ENCODE peak calls at places on chromosomes 6 and 20, in eight cellular contexts. K, Y, B, O, L, A, F and I are unnamed samples.

GRCh38 chr20:46520976-46521579 is 7.7 kb upstream of the ZNF334 start:
- DNase-seq in K (peak), Y (no peak), B (peak), O (peak), L (no peak), A (peak), F (peak), I (peak)

GRCh38 chr20:63130654-63131577 is 85.0 kb downstream of the YTHDF1 start:
- DNase-seq in K (no peak), Y (no peak), B (no peak), O (no peak), L (peak), A (no peak), F (no peak), I (no peak)

GRCh38 chr20:380763-381580 is 412 bp downstream of the TRIB3 start:
- DNase-seq in K (peak), Y (no peak), B (peak), O (peak), L (peak), A (peak), F (peak), I (peak)

GRCh38 chr6:109816452-109817374 is 125.6 kb downstream of the FIG4 start:
- DNase-seq in K (no peak), Y (no peak), B (no peak), O (no peak), L (no peak), A (no peak), F (no peak), I (no peak)

GRCh38 chr6:3678946-3679345 is 72.6 kb downstream of the PXDC1 start:
- DNase-seq in K (no peak), Y (no peak), B (no peak), O (no peak), L (no peak), A (no peak), F (no peak), I (no peak)

GRCh38 chr20:37309941-37310590 is 20.6 kb downstream of the MANBAL start:
- DNase-seq in K (peak), Y (no peak), B (no peak), O (no peak), L (no peak), A (no peak), F (no peak), I (no peak)

GRCh38 chr6:79872303-79872702 is 75.0 kb downstream of the ELOVL4 start:
- DNase-seq in K (no peak), Y (no peak), B (no peak), O (no peak), L (no peak), A (no peak), F (no peak), I (no peak)

GRCh38 chr6:90103056-90103793 is 193.4 kb downstream of the BACH2 start:
- DNase-seq in K (no peak), Y (no peak), B (no peak), O (no peak), L (no peak), A (no peak), F (no peak), I (no peak)

GRCh38 chr6:132490478-132491204 is 22.3 kb downstream of the STX7 start:
- DNase-seq in K (peak), Y (no peak), B (no peak), O (no peak), L (no peak), A (no peak), F (no peak), I (no peak)

GRCh38 chr20:61300293-61300692 is 48.2 kb downstream of the CDH4 start:
- DNase-seq in K (no peak), Y (no peak), B (no peak), O (no peak), L (no peak), A (no peak), F (no peak), I (no peak)

GRCh38 chr6:36907781-36908180 is 22.0 kb downstream of the C6orf89 start:
- DNase-seq in K (no peak), Y (no peak), B (peak), O (peak), L (no peak), A (no peak), F (peak), I (no peak)

GRCh38 chr20:37276494-37277252 is 12.8 kb upstream of the MANBAL start:
- DNase-seq in K (peak), Y (no peak), B (no peak), O (peak), L (no peak), A (no peak), F (peak), I (peak)

GRCh38 chr20:47360489-47361267 is 4.2 kb upstream of the ZMYND8 start:
- DNase-seq in K (peak), Y (no peak), B (peak), O (peak), L (peak), A (peak), F (peak), I (peak)

GRCh38 chr20:2508631-2509467 is at the start of gene ZNF343:
- DNase-seq in K (peak), Y (no peak), B (peak), O (peak), L (peak), A (peak), F (peak), I (peak)

GRCh38 chr20:45390931-45391330 is 12.8 kb upstream of the TP53TG5 start:
- DNase-seq in K (no peak), Y (no peak), B (no peak), O (no peak), L (no peak), A (no peak), F (no peak), I (no peak)

GRCh38 chr6:163207984-163208383 is 206.5 kb upstream of the QKI start:
- DNase-seq in K (no peak), Y (no peak), B (no peak), O (no peak), L (no peak), A (no peak), F (no peak), I (no peak)

GRCh38 chr6:6712258-6712978 is 123.9 kb downstream of the LY86 start:
- DNase-seq in K (peak), Y (peak), B (no peak), O (peak), L (peak), A (no peak), F (peak), I (no peak)

GRCh38 chr6:33414592-33415271 is 3.2 kb downstream of the CUTA start:
- DNase-seq in K (no peak), Y (no peak), B (peak), O (peak), L (no peak), A (peak), F (no peak), I (no peak)

GRCh38 chr20:32605167-32605656 is 20.1 kb upstream of the NOL4L start:
- DNase-seq in K (peak), Y (no peak), B (no peak), O (peak), L (no peak), A (no peak), F (no peak), I (no peak)

GRCh38 chr6:37985355-37985754 is 165.8 kb downstream of the ZFAND3 start:
- DNase-seq in K (no peak), Y (no peak), B (no peak), O (no peak), L (no peak), A (no peak), F (no peak), I (no peak)

GRCh38 chr6:145119091-145119490 is 616.2 kb downstream of the EPM2A start:
- DNase-seq in K (no peak), Y (no peak), B (no peak), O (no peak), L (no peak), A (no peak), F (no peak), I (no peak)

GRCh38 chr6:56259682-56260081 is 12.3 kb upstream of the COL21A1 start:
- DNase-seq in K (peak), Y (peak), B (no peak), O (peak), L (no peak), A (no peak), F (peak), I (no peak)

GRCh38 chr6:44059359-44060342 is 67.6 kb downstream of the MRPL14 start:
- DNase-seq in K (peak), Y (no peak), B (no peak), O (peak), L (no peak), A (no peak), F (peak), I (peak)

GRCh38 chr20:37627060-37627766 is 66.6 kb upstream of the CTNNBL1 start:
- DNase-seq in K (peak), Y (no peak), B (peak), O (peak), L (no peak), A (peak), F (peak), I (peak)

GRCh38 chr6:44056392-44057237 is 70.6 kb downstream of the MRPL14 start:
- DNase-seq in K (peak), Y (no peak), B (no peak), O (peak), L (no peak), A (no peak), F (peak), I (peak)

GRCh38 chr20:50169329-50169823 is 15.9 kb upstream of the PEDS1 start:
- DNase-seq in K (peak), Y (no peak), B (peak), O (peak), L (no peak), A (peak), F (peak), I (peak)

GRCh38 chr6:161422710-161423109 is 148.8 kb upstream of the AGPAT4 start:
- DNase-seq in K (peak), Y (no peak), B (no peak), O (no peak), L (no peak), A (no peak), F (peak), I (no peak)

GRCh38 chr20:12597491-12597890 is 411.3 kb upstream of the SPTLC3 start:
- DNase-seq in K (no peak), Y (no peak), B (no peak), O (no peak), L (no peak), A (no peak), F (no peak), I (no peak)

GRCh38 chr20:61387961-61388360 is 135.9 kb downstream of the CDH4 start:
- DNase-seq in K (no peak), Y (no peak), B (no peak), O (no peak), L (no peak), A (no peak), F (no peak), I (no peak)

GRCh38 chr6:43113431-43114260 is 37.5 kb downstream of the PTK7 start:
- DNase-seq in K (no peak), Y (no peak), B (no peak), O (no peak), L (no peak), A (no peak), F (no peak), I (no peak)

GRCh38 chr20:32442630-32443029 is 84.5 kb downstream of the ASXL1 start:
- DNase-seq in K (no peak), Y (no peak), B (no peak), O (no peak), L (no peak), A (no peak), F (no peak), I (no peak)

GRCh38 chr6:14036911-14037310 is 80.7 kb upstream of the CD83 start:
- DNase-seq in K (no peak), Y (no peak), B (no peak), O (no peak), L (no peak), A (no peak), F (no peak), I (no peak)

GRCh38 chr6:14038636-14039035 is 78.9 kb upstream of the CD83 start:
- DNase-seq in K (no peak), Y (no peak), B (no peak), O (peak), L (no peak), A (no peak), F (no peak), I (no peak)

GRCh38 chr6:14039038-14039437 is 78.5 kb upstream of the CD83 start:
- DNase-seq in K (no peak), Y (no peak), B (no peak), O (no peak), L (no peak), A (no peak), F (no peak), I (no peak)

GRCh38 chr6:14037402-14038277 is 79.9 kb upstream of the CD83 start:
- DNase-seq in K (peak), Y (no peak), B (no peak), O (peak), L (no peak), A (no peak), F (peak), I (peak)

DNA sequence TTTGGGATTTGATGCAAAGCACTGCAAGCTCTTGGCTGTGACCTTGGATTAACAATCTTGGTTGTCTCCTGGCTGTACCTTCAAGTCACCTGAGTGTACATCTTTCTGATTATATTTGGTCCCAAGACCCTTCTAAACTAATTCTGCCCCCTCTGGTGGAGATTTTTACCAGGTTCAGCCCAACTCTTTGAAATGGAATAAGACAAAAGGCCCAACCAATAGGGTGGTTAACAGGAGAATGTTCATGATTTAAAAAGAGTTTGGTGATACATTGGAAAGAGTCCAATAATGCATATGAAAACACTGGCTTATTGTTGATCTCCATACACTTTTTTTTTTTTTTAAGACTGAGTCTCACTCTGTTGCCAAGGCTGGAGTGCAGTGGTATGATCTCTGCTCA is 77.5 kb upstream of the CD83 start:
- DNase-seq in K (no peak), Y (no peak), B (no peak), O (no peak), L (no peak), A (no peak), F (no peak), I (no peak)
- TF ChIP-seq CTCF in K (no peak), Y (no peak), B (peak), O (no peak), L (no peak), A (peak), F (no peak), I (peak)

GRCh38 chr6:129889580-129889979 is 28.5 kb upstream of the TMEM244 start:
- DNase-seq in K (peak), Y (peak), B (no peak), O (peak), L (no peak), A (no peak), F (peak), I (peak)
- TF ChIP-seq CTCF in K (no peak), Y (no peak), B (no peak), O (no peak), L (no peak), A (no peak), F (no peak), I (no peak)

GRCh38 chr6:52221302-52221701 is 23.0 kb downstream of the IL17F start:
- DNase-seq in K (no peak), Y (no peak), B (no peak), O (no peak), L (no peak), A (no peak), F (no peak), I (no peak)

GRCh38 chr6:52215787-52216186 is 28.5 kb downstream of the IL17F start:
- DNase-seq in K (no peak), Y (no peak), B (no peak), O (no peak), L (no peak), A (no peak), F (no peak), I (no peak)

GRCh38 chr6:52216932-52217331 is 27.4 kb downstream of the IL17F start:
- DNase-seq in K (no peak), Y (no peak), B (no peak), O (no peak), L (no peak), A (no peak), F (no peak), I (no peak)

GRCh38 chr6:52213127-52213526 is 27.0 kb downstream of the IL17A start:
- DNase-seq in K (no peak), Y (no peak), B (no peak), O (no peak), L (no peak), A (no peak), F (no peak), I (no peak)

GRCh38 chr6:52217761-52218160 is 26.5 kb downstream of the IL17F start:
- DNase-seq in K (no peak), Y (no peak), B (no peak), O (no peak), L (no peak), A (no peak), F (no peak), I (no peak)
- TF ChIP-seq CTCF in K (no peak), Y (no peak), B (no peak), O (no peak), L (no peak), A (no peak), F (no peak), I (no peak)

GRCh38 chr6:15504040-15504491 is 158.8 kb downstream of the DTNBP1 start:
- DNase-seq in K (peak), Y (no peak), B (peak), O (peak), L (peak), A (no peak), F (peak), I (no peak)

GRCh38 chr6:15504581-15505350 is 158.1 kb downstream of the DTNBP1 start:
- DNase-seq in K (peak), Y (peak), B (no peak), O (peak), L (peak), A (no peak), F (peak), I (peak)

GRCh38 chr6:15507221-15507620 is 155.6 kb downstream of the DTNBP1 start:
- DNase-seq in K (no peak), Y (no peak), B (no peak), O (no peak), L (peak), A (no peak), F (no peak), I (no peak)

GRCh38 chr6:15506066-15506465 is 156.8 kb downstream of the DTNBP1 start:
- DNase-seq in K (no peak), Y (no peak), B (no peak), O (no peak), L (peak), A (no peak), F (no peak), I (no peak)

GRCh38 chr6:15505463-15505918 is 157.3 kb downstream of the DTNBP1 start:
- DNase-seq in K (no peak), Y (no peak), B (no peak), O (no peak), L (peak), A (no peak), F (no peak), I (no peak)
- TF ChIP-seq CTCF in K (no peak), Y (no peak), B (no peak), O (no peak), L (no peak), A (no peak), F (no peak), I (peak)

GRCh38 chr6:159522877-159523547 is 170.0 kb downstream of the SOD2 start:
- DNase-seq in K (no peak), Y (no peak), B (no peak), O (no peak), L (no peak), A (no peak), F (no peak), I (no peak)
- TF ChIP-seq CTCF in K (no peak), Y (no peak), B (no peak), O (no peak), L (no peak), A (no peak), F (no peak), I (no peak)